ENCODE peak calls at places on chromosomes 2 and 18, in nine cellular contexts. P, A, N, T, H, C, S, W and R are unnamed samples.

GRCh38 chr2:55415300-55415699 is 4.4 kb downstream of the CCDC88A start:
- DNase-seq in A (no peak), T (no peak), P (no peak), C (no peak), W (no peak), N (no peak), H (no peak), S (no peak), R (no peak)

GRCh38 chr2:209817818-209818420 is 46.3 kb downstream of the UNC80 start:
- DNase-seq in N (no peak), H (peak), A (no peak), S (no peak), W (no peak), C (no peak), T (no peak), P (no peak), R (peak)

GRCh38 chr2:163735692-163736432 is at the start of gene FIGN:
- DNase-seq in H (peak), P (no peak), C (peak), W (no peak), N (no peak), S (no peak), A (peak), T (peak), R (peak)

GRCh38 chr2:18118703-18119102 is 240.2 kb downstream of the KCNS3 start:
- DNase-seq in T (no peak), N (no peak), C (no peak), W (no peak), S (no peak), H (no peak), P (no peak), A (no peak), R (no peak)

GRCh38 chr2:73970850-73971471 is 13.7 kb upstream of the TET3 start:
- DNase-seq in P (peak), H (no peak), W (peak), N (peak), S (peak), C (peak), A (no peak), T (peak), R (peak)

GRCh38 chr18:2955966-2956521 is 56.9 kb downstream of the LPIN2 start:
- DNase-seq in W (no peak), H (no peak), C (no peak), S (no peak), A (no peak), T (no peak), P (no peak), N (no peak), R (no peak)

GRCh38 chr2:207746131-207746530 is 23.6 kb downstream of the FZD5 start:
- DNase-seq in N (no peak), S (peak), P (peak), W (peak), T (peak), C (peak), A (no peak), H (peak), R (peak)

GRCh38 chr2:129233751-129234406 is 745.6 kb upstream of the RAB6C start:
- DNase-seq in A (no peak), T (no peak), P (peak), C (peak), N (no peak), H (peak), W (no peak), S (no peak), R (no peak)

GRCh38 chr2:204691911-204692510 is 146.7 kb downstream of the PARD3B start:
- DNase-seq in T (peak), P (peak), S (peak), A (no peak), H (peak), N (no peak), W (no peak), C (peak), R (peak)

GRCh38 chr2:108917526-108917925 is 71.5 kb downstream of the EDAR start:
- DNase-seq in T (no peak), C (no peak), P (no peak), S (no peak), N (no peak), W (no peak), H (peak), A (no peak), R (no peak)

GRCh38 chr2:44941551-44942234 is at the start of gene SIX3:
- DNase-seq in N (no peak), C (no peak), P (no peak), H (peak), W (no peak), A (no peak), T (no peak), S (no peak), R (peak)

GRCh38 chr18:23689616-23690504 is 607 bp downstream of the LAMA3 start:
- DNase-seq in N (peak), T (no peak), P (no peak), S (no peak), A (no peak), C (peak), H (peak), W (no peak), R (no peak)

GRCh38 chr2:29480423-29480822 is 365.2 kb downstream of the CLIP4 start:
- DNase-seq in S (no peak), H (no peak), N (no peak), A (no peak), T (no peak), C (peak), W (peak), P (no peak), R (no peak)

GRCh38 chr2:126856403-126856802 is 42.3 kb upstream of the TEX51 start:
- DNase-seq in C (peak), A (no peak), P (no peak), S (no peak), H (no peak), N (no peak), T (no peak), W (no peak), R (no peak)

GRCh38 chr2:98012561-98012979 is 16.8 kb upstream of the TMEM131 start:
- DNase-seq in P (peak), W (peak), A (no peak), N (peak), T (no peak), C (no peak), S (no peak), H (no peak), R (no peak)

GRCh38 chr2:171957061-171957460 is 34.8 kb downstream of the HAT1 start:
- DNase-seq in P (peak), T (peak), A (no peak), C (peak), N (no peak), H (peak), S (peak), W (no peak), R (no peak)

GRCh38 chr18:79641722-79642497 is 37.7 kb upstream of the CTDP1 start:
- DNase-seq in W (no peak), A (no peak), S (no peak), P (no peak), T (no peak), H (peak), C (no peak), N (no peak), R (no peak)

GRCh38 chr2:67215214-67215613 is 181.9 kb upstream of the ETAA1 start:
- DNase-seq in C (peak), W (no peak), N (no peak), A (no peak), P (no peak), S (no peak), T (peak), H (peak), R (peak)

GRCh38 chr2:136539355-136539754 is 226.0 kb upstream of the THSD7B start:
- DNase-seq in S (no peak), P (no peak), H (no peak), C (no peak), T (no peak), A (no peak), N (no peak), W (no peak), R (no peak)

GRCh38 chr2:62014102-62014501 is 108.6 kb downstream of the COMMD1 start:
- DNase-seq in C (peak), P (no peak), S (no peak), N (no peak), W (no peak), H (no peak), A (peak), T (peak), R (peak)

GRCh38 chr18:51196811-51197660 is 445 bp downstream of the MEX3C start:
- DNase-seq in T (peak), N (no peak), C (peak), W (no peak), A (peak), P (peak), S (no peak), H (peak), R (peak)

GRCh38 chr2:218813771-218814460 is 17.7 kb downstream of the PRKAG3 start:
- DNase-seq in H (peak), N (no peak), S (no peak), P (no peak), C (no peak), T (no peak), W (no peak), A (no peak), R (no peak)

GRCh38 chr2:197360744-197361156 is 50.2 kb upstream of the ANKRD44 start:
- DNase-seq in H (no peak), S (no peak), P (no peak), C (no peak), N (no peak), W (no peak), T (peak), A (no peak), R (no peak)

GRCh38 chr2:63834401-63834800 is 7.3 kb upstream of the UGP2 start:
- DNase-seq in S (no peak), W (no peak), T (no peak), N (no peak), A (no peak), P (no peak), C (no peak), H (no peak), R (no peak)

GRCh38 chr2:85540131-85540587 is 1.2 kb downstream of the MAT2A start:
- DNase-seq in S (peak), A (no peak), T (no peak), C (no peak), H (no peak), P (no peak), W (no peak), N (no peak), R (peak)

GRCh38 chr2:48738806-48739205 is 16.7 kb downstream of the LHCGR start:
- DNase-seq in S (no peak), C (no peak), W (no peak), N (no peak), P (no peak), H (no peak), T (peak), A (no peak), R (peak)

GRCh38 chr18:56575819-56576663 is 62.4 kb downstream of the TXNL1 start:
- DNase-seq in C (peak), P (peak), A (no peak), N (no peak), T (peak), H (peak), S (peak), W (no peak), R (peak)